ENCODE peak calls at places on chromosomes 6 and 20, in nine cellular contexts. N, T, F, Y, A, B, R, M and D are unnamed samples. For H3K36me3, the result is how much of the 10 kb centered on the place peaks cover.

GRCh38 chr6:116570856-116571682 is at the start of gene RWDD1:
- DNase-seq in T (peak), N (peak), B (peak), F (peak), Y (peak), M (peak), R (peak), A (peak), D (peak)

GRCh38 chr6:31222496-31222895 is 49.4 kb downstream of the HLA-C start:
- DNase-seq in A (no peak), F (no peak), R (no peak), B (no peak), M (no peak), Y (no peak), N (no peak), T (no peak), D (no peak)

GRCh38 chr6:106666290-106667021 is 37.1 kb downstream of the QRSL1 start:
- DNase-seq in R (no peak), T (no peak), M (no peak), A (no peak), F (no peak), Y (peak), B (no peak), N (no peak), D (no peak)

GRCh38 chr6:21791596-21791995 is 198.0 kb downstream of the SOX4 start:
- DNase-seq in N (no peak), Y (no peak), A (peak), M (no peak), F (no peak), B (no peak), T (no peak), R (no peak), D (no peak)

GRCh38 chr6:24658573-24659511 is 7.9 kb downstream of the TDP2 start:
- DNase-seq in M (no peak), A (peak), F (no peak), T (no peak), Y (no peak), N (no peak), B (no peak), R (no peak), D (no peak)

GRCh38 chr6:30555428-30556005 is 772 bp downstream of the GNL1 start:
- DNase-seq in F (peak), N (peak), R (peak), M (peak), B (peak), A (peak), Y (peak), T (peak), D (peak)

GRCh38 chr6:107822154-107823046 is 1.7 kb downstream of the SCML4 start:
- DNase-seq in B (no peak), A (no peak), T (no peak), R (no peak), N (no peak), M (no peak), F (no peak), Y (peak), D (no peak)

GRCh38 chr6:125812394-125813231 is 21.9 kb downstream of the NCOA7 start:
- DNase-seq in F (no peak), N (no peak), M (no peak), A (peak), Y (no peak), B (no peak), R (no peak), T (no peak), D (no peak)

GRCh38 chr20:63494084-63494419 is 4.8 kb downstream of the EEF1A2 start:
- DNase-seq in M (no peak), F (no peak), T (peak), Y (no peak), B (no peak), R (no peak), A (no peak), N (no peak), D (no peak)

GRCh38 chr6:139568157-139568955 is 193.9 kb upstream of the CITED2 start:
- DNase-seq in R (no peak), N (no peak), Y (no peak), F (no peak), M (no peak), B (no peak), T (no peak), A (no peak), D (no peak)

GRCh38 chr20:35368616-35369423 is 43.0 kb downstream of the UQCC1 start:
- DNase-seq in N (peak), M (no peak), Y (no peak), T (no peak), R (no peak), B (no peak), A (no peak), F (no peak), D (no peak)

GRCh38 chr20:53805895-53806384 is 212.3 kb upstream of the ZNF217 start:
- DNase-seq in M (no peak), R (no peak), A (peak), N (no peak), T (no peak), Y (no peak), B (no peak), F (no peak), D (no peak)

GRCh38 chr6:145267076-145267867 is 468.0 kb downstream of the EPM2A start:
- DNase-seq in T (peak), Y (no peak), R (no peak), M (no peak), F (no peak), A (no peak), N (no peak), B (no peak), D (peak)

GRCh38 chr6:157124855-157125254 is 198.5 kb downstream of the TMEM242 start:
- DNase-seq in F (no peak), B (no peak), M (no peak), R (no peak), Y (no peak), T (no peak), A (no peak), N (no peak), D (no peak)

GRCh38 chr6:32967151-32968091 is 973 bp upstream of the BRD2 start:
- DNase-seq in N (no peak), M (no peak), F (no peak), Y (no peak), T (no peak), A (peak), B (no peak), R (no peak), D (no peak)

GRCh38 chr6:119445666-119446622 is 96.4 kb upstream of the MAN1A1 start:
- DNase-seq in M (no peak), Y (no peak), T (no peak), F (no peak), N (no peak), A (peak), B (no peak), R (no peak), D (no peak)

GRCh38 chr20:51462566-51463276 is 79.8 kb downstream of the NFATC2 start:
- DNase-seq in A (peak), T (peak), B (peak), M (peak), N (peak), F (peak), Y (no peak), R (peak), D (peak)

GRCh38 chr6:135883045-135883444 is 31.5 kb downstream of the PDE7B start:
- DNase-seq in B (no peak), Y (no peak), T (no peak), F (no peak), M (no peak), N (no peak), R (no peak), A (peak), D (no peak)

GRCh38 chr6:44352259-44352658 is 9.8 kb downstream of the SPATS1 start:
- DNase-seq in N (no peak), Y (no peak), R (no peak), T (no peak), B (no peak), A (no peak), F (no peak), M (no peak), D (no peak)

GRCh38 chr6:16669227-16669626 is 92.0 kb downstream of the ATXN1 start:
- DNase-seq in B (no peak), N (no peak), R (no peak), A (peak), Y (peak), F (no peak), T (no peak), M (no peak), D (no peak)

GRCh38 chr6:55557176-55557575 is 21.8 kb downstream of the HMGCLL1 start:
- DNase-seq in M (no peak), R (no peak), T (no peak), A (no peak), Y (no peak), B (no peak), N (peak), F (no peak), D (no peak)

GRCh38 chr6:168582581-168582981 is 141.6 kb downstream of the SMOC2 start:
- DNase-seq in A (no peak), R (no peak), N (no peak), F (no peak), M (peak), T (no peak), B (no peak), Y (no peak), D (no peak)

GRCh38 chr6:156164701-156165454 is 612.3 kb upstream of the ARID1B start:
- DNase-seq in Y (no peak), F (no peak), A (no peak), N (no peak), R (no peak), M (no peak), T (no peak), B (no peak), D (no peak)

DNA sequence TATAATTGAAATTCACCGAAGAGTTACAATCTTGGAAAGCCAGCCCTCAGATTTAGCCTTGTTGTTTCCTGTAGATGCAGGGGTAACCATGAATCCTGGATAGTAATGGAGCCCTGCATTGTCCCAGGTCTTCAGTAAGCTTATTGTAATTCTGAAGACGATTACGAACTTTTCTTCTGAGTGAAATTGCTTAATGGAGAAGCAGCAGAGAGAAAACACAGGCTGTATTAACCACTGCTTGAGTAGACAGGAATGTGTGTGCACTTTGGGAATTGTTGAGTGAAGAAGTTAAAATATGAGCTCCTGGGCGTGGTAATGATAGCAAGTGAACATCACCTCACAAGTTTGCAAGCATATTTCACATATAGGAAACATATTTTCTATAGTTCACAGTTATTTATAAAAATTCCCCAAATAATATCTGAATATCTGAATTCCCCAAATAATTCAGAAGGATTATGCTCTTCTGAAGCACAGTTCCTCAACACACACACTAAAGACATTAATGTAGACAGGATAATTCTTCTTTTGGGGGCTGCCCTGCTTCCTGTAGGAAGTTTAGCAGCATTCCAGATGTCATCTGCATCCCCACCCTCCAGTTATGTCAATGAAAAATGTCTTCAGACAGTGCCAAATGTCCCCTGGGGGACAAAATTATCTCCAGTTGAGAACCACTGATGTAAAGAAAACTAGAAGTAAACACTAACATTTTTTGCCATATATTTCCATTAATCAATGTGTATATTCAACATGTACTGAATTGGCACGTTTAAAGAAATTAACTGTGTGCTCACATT is 26.1 kb upstream of the NAA20 start:
- DNase-seq in M (no peak), N (no peak), Y (no peak), A (no peak), R (no peak), T (no peak), B (no peak), F (no peak), D (no peak)
- H3K36me3 ChIP-seq in M (under half), N (half or more), Y (under half), A (under half), R (under half), T (under half), B (under half), F (under half), D (under half)

GRCh38 chr20:52497731-52498130 is 306.2 kb upstream of the ZFP64 start:
- DNase-seq in F (no peak), Y (no peak), T (no peak), R (no peak), M (no peak), A (peak), N (no peak), B (no peak), D (no peak)

GRCh38 chr20:52496191-52496590 is 304.6 kb upstream of the ZFP64 start:
- DNase-seq in M (no peak), T (no peak), A (no peak), Y (no peak), R (no peak), N (no peak), B (no peak), F (no peak), D (no peak)

GRCh38 chr20:52490715-52491430 is 299.3 kb upstream of the ZFP64 start:
- DNase-seq in F (no peak), Y (no peak), T (no peak), R (no peak), B (no peak), M (no peak), N (no peak), A (peak), D (no peak)

GRCh38 chr20:52493177-52493711 is 301.7 kb upstream of the ZFP64 start:
- DNase-seq in M (no peak), Y (no peak), N (no peak), B (peak), T (no peak), R (no peak), F (no peak), A (peak), D (peak)

GRCh38 chr20:52494244-52494643 is 302.7 kb upstream of the ZFP64 start:
- DNase-seq in M (no peak), B (peak), Y (no peak), F (no peak), T (no peak), R (no peak), N (no peak), A (peak), D (no peak)
- TF ChIP-seq POLR2A in M (no peak), B (no peak), Y (no peak), F (no peak), T (no peak), R (no peak), N (no peak), A (no peak), D (no peak)

DNA sequence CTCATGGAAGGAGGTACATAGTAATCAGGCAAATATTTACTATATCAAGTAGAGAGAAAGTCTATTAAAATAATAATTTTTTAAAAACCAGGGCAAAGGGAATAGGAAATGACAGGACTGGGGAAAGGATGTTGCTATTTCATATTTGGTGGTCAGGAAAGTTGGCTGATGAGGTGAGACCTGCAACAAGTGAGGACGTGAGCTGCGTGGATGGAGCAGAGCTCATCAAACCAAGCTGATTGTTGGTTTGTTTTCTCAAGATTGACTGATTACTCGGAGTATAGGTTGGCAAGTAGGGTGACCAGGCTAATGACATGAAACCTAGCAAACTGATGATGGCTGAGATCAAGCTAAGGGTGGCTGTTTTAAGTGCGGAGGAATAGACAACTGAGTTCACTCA is 6.0 kb downstream of the GJA1 start:
- DNase-seq in A (no peak), M (no peak), N (no peak), B (no peak), T (no peak), F (no peak), Y (no peak), R (no peak), D (no peak)
- H3K4me3 ChIP-seq in A (no peak), M (no peak), N (peak), B (no peak), T (no peak), F (no peak), Y (no peak), R (peak), D (no peak)

GRCh38 chr6:161041274-161041673 is 49.7 kb downstream of the MAP3K4 start:
- DNase-seq in R (no peak), T (no peak), B (no peak), F (no peak), Y (no peak), A (no peak), N (no peak), M (no peak), D (no peak)
- H3K36me3 ChIP-seq in R (under half), T (under half), B (under half), F (under half), Y (under half), A (under half), N (under half), M (under half), D (under half)

GRCh38 chr6:111916747-111917146 is 43.5 kb upstream of the FYN start:
- DNase-seq in B (no peak), A (no peak), M (no peak), Y (no peak), N (no peak), F (no peak), T (no peak), R (no peak), D (no peak)
- TF ChIP-seq POLR2A in B (no peak), A (no peak), M (no peak), Y (no peak), N (no peak), F (no peak), T (no peak), R (no peak), D (no peak)

DNA sequence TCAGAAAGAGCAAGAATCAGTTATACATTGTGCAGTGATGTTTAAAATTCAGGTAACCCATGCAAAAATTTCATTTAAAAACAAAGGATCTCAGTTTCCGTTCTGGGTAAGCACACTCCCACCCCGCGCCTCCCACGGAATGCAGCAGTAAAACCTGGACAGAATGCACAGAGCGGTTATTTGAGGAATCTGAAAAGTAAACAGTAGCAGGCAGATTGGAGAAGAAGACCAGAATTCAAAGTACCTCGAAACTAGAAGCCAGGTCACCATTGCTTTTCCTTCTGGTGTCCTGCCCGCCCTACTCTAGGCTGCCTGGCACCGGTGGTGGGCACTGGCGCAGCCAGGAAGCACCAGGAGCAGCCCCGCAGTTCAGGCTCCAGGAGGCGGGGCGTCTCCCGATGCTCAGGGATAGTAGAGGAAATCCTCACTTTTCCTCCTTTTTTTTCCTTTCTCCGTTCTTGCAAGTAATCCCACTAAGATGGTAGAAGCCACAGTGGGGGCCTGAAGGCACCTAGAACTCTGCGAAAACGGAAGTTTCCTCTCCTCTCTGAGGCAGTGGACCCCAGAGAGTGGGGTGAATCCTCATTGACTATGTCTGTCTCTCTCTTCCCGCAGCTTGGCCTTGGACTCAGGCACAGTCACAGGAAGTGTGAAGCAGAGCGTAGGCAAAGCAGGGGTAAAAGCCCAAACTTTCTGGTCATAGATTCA is 28.3 kb downstream of the METTL24 start:
- DNase-seq in M (peak), A (peak), R (no peak), N (no peak), F (peak), Y (no peak), T (no peak), B (no peak), D (no peak)
- H3K4me3 ChIP-seq in M (peak), A (no peak), R (peak), N (peak), F (peak), Y (peak), T (peak), B (peak), D (peak)

GRCh38 chr6:15522427-15522826 is 140.4 kb downstream of the DTNBP1 start:
- DNase-seq in B (no peak), A (no peak), N (no peak), R (no peak), F (no peak), Y (no peak), T (no peak), M (peak), D (no peak)
- H3K36me3 ChIP-seq in B (under half), A (half or more), N (half or more), R (under half), F (under half), Y (under half), T (under half), M (under half), D (under half)